ENCODE peak calls at places on chromosomes 5 and 9, in four cellular contexts. One of them, this sample, is unnamed.

GRCh38 chr5:9554122-9554521 is 8.2 kb upstream of the SEMA5A start:
- DNase-seq in NCI-H1105: no peak
- DNase-seq in NCI-H1694: no peak
- DNase-seq in NCI-H1930: no peak
- DNase-seq in this sample: no peak

GRCh38 chr5:175096469-175097185 is 347.4 kb downstream of the DRD1 start:
- DNase-seq in NCI-H1694: no peak
- DNase-seq in NCI-H1105: no peak
- DNase-seq in NCI-H1930: no peak
- DNase-seq in this sample: no peak

GRCh38 chr5:83927140-83927733 is 206.6 kb upstream of the HAPLN1 start:
- DNase-seq in NCI-H1930: peak; percentile 1
- DNase-seq in NCI-H1694: peak; percentile 9
- DNase-seq in NCI-H1105: no peak
- DNase-seq in this sample: peak; percentile 41

GRCh38 chr5:33146916-33147315 is 293.8 kb upstream of the TARS1 start:
- DNase-seq in NCI-H1694: no peak
- DNase-seq in NCI-H1105: no peak
- DNase-seq in NCI-H1930: no peak
- DNase-seq in this sample: no peak

GRCh38 chr5:155978805-155979204 is 348.2 kb upstream of the SGCD start:
- DNase-seq in NCI-H1930: no peak
- DNase-seq in NCI-H1105: no peak
- DNase-seq in NCI-H1694: no peak
- DNase-seq in this sample: no peak

GRCh38 chr9:127049044-127049443 is 73.4 kb downstream of the ANGPTL2 start:
- DNase-seq in NCI-H1105: no peak
- DNase-seq in NCI-H1694: no peak
- DNase-seq in NCI-H1930: no peak
- DNase-seq in this sample: no peak

GRCh38 chr5:65483474-65484346 is 2.0 kb upstream of the ADAMTS6 start:
- DNase-seq in NCI-H1694: peak; percentile 22
- DNase-seq in NCI-H1105: peak; percentile 12
- DNase-seq in NCI-H1930: peak; percentile 22
- DNase-seq in this sample: peak; percentile 36

GRCh38 chr9:127380479-127380878 is 16.5 kb upstream of the SLC2A8 start:
- DNase-seq in NCI-H1930: no peak
- DNase-seq in NCI-H1694: no peak
- DNase-seq in NCI-H1105: no peak
- DNase-seq in this sample: no peak

GRCh38 chr9:94097788-94098413 is 13.6 kb downstream of the PTPDC1 start:
- DNase-seq in NCI-H1694: no peak
- DNase-seq in NCI-H1105: no peak
- DNase-seq in NCI-H1930: no peak
- DNase-seq in this sample: no peak

GRCh38 chr9:79154806-79155205 is 417.0 kb upstream of the TLE4 start:
- DNase-seq in NCI-H1930: no peak
- DNase-seq in NCI-H1105: no peak
- DNase-seq in NCI-H1694: no peak
- DNase-seq in this sample: no peak

GRCh38 chr5:61342066-61342465 is 10.0 kb downstream of the ZSWIM6 start:
- DNase-seq in NCI-H1105: no peak
- DNase-seq in NCI-H1930: no peak
- DNase-seq in NCI-H1694: no peak
- DNase-seq in this sample: no peak

GRCh38 chr5:180787025-180787424 is 15.6 kb downstream of the MGAT1 start:
- DNase-seq in NCI-H1105: no peak
- DNase-seq in NCI-H1694: no peak
- DNase-seq in NCI-H1930: no peak
- DNase-seq in this sample: no peak

GRCh38 chr9:119088002-119088401 is 281.2 kb downstream of the BRINP1 start:
- DNase-seq in NCI-H1694: no peak
- DNase-seq in NCI-H1105: no peak
- DNase-seq in NCI-H1930: no peak
- DNase-seq in this sample: peak; percentile 66

GRCh38 chr5:174531782-174532191 is 192.6 kb upstream of the MSX2 start:
- DNase-seq in NCI-H1694: no peak
- DNase-seq in NCI-H1930: no peak
- DNase-seq in NCI-H1105: peak; percentile 56
- DNase-seq in this sample: peak; percentile 92

GRCh38 chr9:99822096-99822595 is 461 bp downstream of the NR4A3 start:
- DNase-seq in NCI-H1105: peak; percentile 34
- DNase-seq in NCI-H1930: peak; percentile 69
- DNase-seq in NCI-H1694: no peak
- DNase-seq in this sample: peak; percentile 51

GRCh38 chr5:133253661-133254060 is 201.8 kb downstream of the HSPA4 start:
- DNase-seq in NCI-H1930: no peak
- DNase-seq in NCI-H1694: no peak
- DNase-seq in NCI-H1105: no peak
- DNase-seq in this sample: no peak

GRCh38 chr9:125820100-125820804 is 73.1 kb downstream of the PBX3 start:
- DNase-seq in NCI-H1930: no peak
- DNase-seq in NCI-H1694: no peak
- DNase-seq in NCI-H1105: no peak
- DNase-seq in this sample: no peak

GRCh38 chr5:1321576-1321975 is 23.3 kb downstream of the CLPTM1L start:
- DNase-seq in NCI-H1105: no peak
- DNase-seq in NCI-H1930: no peak
- DNase-seq in NCI-H1694: no peak
- DNase-seq in this sample: no peak

GRCh38 chr5:88889165-88890069 is 6.4 kb upstream of the MEF2C start:
- DNase-seq in NCI-H1930: peak; percentile 10
- DNase-seq in NCI-H1694: no peak
- DNase-seq in NCI-H1105: no peak
- DNase-seq in this sample: peak; percentile 87

GRCh38 chr5:180818942-180819341 is 16.3 kb upstream of the MGAT1 start:
- DNase-seq in NCI-H1694: no peak
- DNase-seq in NCI-H1930: no peak
- DNase-seq in NCI-H1105: no peak
- DNase-seq in this sample: no peak

GRCh38 chr5:149242339-149242738 is 29.3 kb upstream of the AFAP1L1 start:
- DNase-seq in NCI-H1930: no peak
- DNase-seq in NCI-H1694: no peak
- DNase-seq in NCI-H1105: no peak
- DNase-seq in this sample: no peak

GRCh38 chr5:76622973-76623596 is at the start of gene F2RL2:
- DNase-seq in NCI-H1930: no peak
- DNase-seq in NCI-H1694: no peak
- DNase-seq in NCI-H1105: no peak
- DNase-seq in this sample: no peak

GRCh38 chr9:89497978-89498844 is at the start of gene SEMA4D:
- DNase-seq in NCI-H1105: peak; percentile 68
- DNase-seq in NCI-H1694: peak; percentile 36
- DNase-seq in NCI-H1930: peak; percentile 46
- DNase-seq in this sample: peak; percentile 45

GRCh38 chr9:38039907-38040682 is 28.9 kb downstream of the SHB start:
- DNase-seq in NCI-H1105: no peak
- DNase-seq in NCI-H1930: no peak
- DNase-seq in NCI-H1694: no peak
- DNase-seq in this sample: no peak

GRCh38 chr5:73433982-73434342 is 14.6 kb downstream of the FOXD1 start:
- DNase-seq in NCI-H1694: no peak
- DNase-seq in NCI-H1105: no peak
- DNase-seq in NCI-H1930: no peak
- DNase-seq in this sample: no peak

GRCh38 chr9:30970186-30970585 is 1414.3 kb upstream of the ACO1 start:
- DNase-seq in NCI-H1105: no peak
- DNase-seq in NCI-H1930: no peak
- DNase-seq in NCI-H1694: no peak
- DNase-seq in this sample: no peak

GRCh38 chr9:16060457-16061129 is 507.8 kb downstream of the CCDC171 start:
- DNase-seq in NCI-H1930: no peak
- DNase-seq in NCI-H1105: no peak
- DNase-seq in NCI-H1694: no peak
- DNase-seq in this sample: no peak

GRCh38 chr9:116002624-116003023 is 151.0 kb upstream of the PAPPA start:
- DNase-seq in NCI-H1930: no peak
- DNase-seq in NCI-H1694: no peak
- DNase-seq in NCI-H1105: no peak
- DNase-seq in this sample: no peak

GRCh38 chr9:118088075-118088474 is 383.9 kb downstream of the TLR4 start:
- DNase-seq in NCI-H1694: no peak
- DNase-seq in NCI-H1930: no peak
- DNase-seq in NCI-H1105: no peak
- DNase-seq in this sample: no peak

GRCh38 chr5:139759219-139759721 is 36.3 kb upstream of the PSD2 start:
- DNase-seq in NCI-H1694: no peak
- DNase-seq in NCI-H1105: no peak
- DNase-seq in NCI-H1930: no peak
- DNase-seq in this sample: no peak